ENCODE peak calls at places on chromosome 14, in nine cellular contexts. H is NCI-H82; Q is Panc1; D is NCI-H1436; B is NCI-H1105; F is GM19239; A is stimulated activated CD4-positive, alpha-beta T cell treated with anti-CD3 and anti-CD28 coated beads, Interleukin-15, amount 100 ng/mL, for 1 hour; Y is endodermal cell; J is COR-L47. N is an unnamed sample.

GRCh38 chr14:66038214-66038977 is 447.8 kb upstream of the CCDC196 start:
- DNase-seq in H (no peak), Q (no peak), D (no peak), B (no peak), F (no peak), A (no peak), Y (no peak), J (no peak), N (no peak)

GRCh38 chr14:88247228-88247627 is 75.8 kb downstream of the KCNK10 start:
- DNase-seq in H (no peak), Q (no peak), D (no peak), B (no peak), F (no peak), A (no peak), Y (no peak), J (no peak), N (no peak)

GRCh38 chr14:74658535-74659130 is 46.6 kb upstream of the LTBP2 start:
- DNase-seq in H (no peak), Q (no peak), D (no peak), B (no peak), F (no peak), A (no peak), Y (no peak), J (no peak), N (no peak)

GRCh38 chr14:85793533-85793932 is 263.6 kb downstream of the FLRT2 start:
- DNase-seq in H (no peak), Q (no peak), D (no peak), B (no peak), F (no peak), A (no peak), Y (no peak), J (no peak), N (no peak)

GRCh38 chr14:24693353-24693737 is 59.4 kb upstream of the GZMB start:
- DNase-seq in H (no peak), Q (no peak), D (no peak), B (no peak), F (no peak), A (no peak), Y (no peak), J (no peak), N (no peak)

GRCh38 chr14:43003845-43004244 is 1397.2 kb downstream of the LRFN5 start:
- DNase-seq in H (peak), Q (no peak), D (peak), B (peak), F (no peak), A (no peak), Y (no peak), J (peak), N (no peak)

GRCh38 chr14:56244138-56244789 is 126.1 kb downstream of the PELI2 start:
- DNase-seq in H (no peak), Q (no peak), D (no peak), B (no peak), F (no peak), A (no peak), Y (no peak), J (no peak), N (peak)

GRCh38 chr14:73935666-73936065 is 14.2 kb downstream of the FAM161B start:
- DNase-seq in H (peak), Q (no peak), D (no peak), B (no peak), F (no peak), A (no peak), Y (no peak), J (no peak), N (no peak)

GRCh38 chr14:64026600-64026999 is 173.8 kb downstream of the SYNE2 start:
- DNase-seq in H (no peak), Q (no peak), D (no peak), B (no peak), F (no peak), A (no peak), Y (no peak), J (no peak), N (no peak)

GRCh38 chr14:104211242-104211641 is 72.9 kb downstream of the KIF26A start:
- DNase-seq in H (no peak), Q (no peak), D (no peak), B (no peak), F (no peak), A (no peak), Y (no peak), J (no peak), N (no peak)

GRCh38 chr14:67627519-67627918 is 7.8 kb downstream of the ARG2 start:
- DNase-seq in H (no peak), Q (no peak), D (no peak), B (no peak), F (no peak), A (no peak), Y (no peak), J (no peak), N (no peak)

GRCh38 chr14:40318211-40318719 is 886.0 kb upstream of the FBXO33 start:
- DNase-seq in H (no peak), Q (no peak), D (no peak), B (no peak), F (no peak), A (no peak), Y (peak), J (no peak), N (no peak)

GRCh38 chr14:101761881-101762529 is 496 bp downstream of the PPP2R5C start:
- DNase-seq in H (peak), Q (no peak), D (no peak), B (peak), F (no peak), A (peak), Y (no peak), J (peak), N (no peak)

GRCh38 chr14:66105819-66106218 is 380.4 kb upstream of the CCDC196 start:
- DNase-seq in H (no peak), Q (no peak), D (no peak), B (no peak), F (no peak), A (no peak), Y (no peak), J (no peak), N (no peak)

GRCh38 chr14:42523656-42524055 is 917.0 kb downstream of the LRFN5 start:
- DNase-seq in H (no peak), Q (no peak), D (no peak), B (no peak), F (no peak), A (no peak), Y (no peak), J (no peak), N (no peak)